ENCODE peak calls at places on chromosomes 3 and 15, in four cellular contexts. U is GM12878, H is NT2/D1, Q is HepG2. L is an unnamed sample.

GRCh38 chr3:108127301-108127988 is 36.6 kb upstream of the CD47 start:
- DNase-seq in U (peak), H (no peak), Q (no peak), L (no peak)

GRCh38 chr3:55091381-55092225 is 163.7 kb upstream of the LRTM1 start:
- DNase-seq in U (no peak), H (no peak), Q (no peak), L (no peak)

GRCh38 chr3:102444101-102444500 is 9.3 kb downstream of the ZPLD1 start:
- DNase-seq in U (no peak), H (no peak), Q (no peak), L (no peak)

GRCh38 chr3:37387462-37387861 is 213.1 kb upstream of the LRRFIP2 start:
- DNase-seq in U (no peak), H (no peak), Q (no peak), L (no peak)

GRCh38 chr15:51380999-51381806 is 39.7 kb downstream of the GLDN start:
- DNase-seq in U (peak), H (peak), Q (peak), L (peak)

GRCh38 chr3:185250653-185251052 is 3.2 kb downstream of the EHHADH start:
- DNase-seq in U (no peak), H (no peak), Q (peak), L (no peak)

GRCh38 chr15:28105793-28106192 is 6.7 kb upstream of the OCA2 start:
- DNase-seq in U (no peak), H (no peak), Q (no peak), L (no peak)

GRCh38 chr3:185439745-185440466 is 58.9 kb downstream of the TMEM41A start:
- DNase-seq in U (no peak), H (no peak), Q (no peak), L (no peak)

GRCh38 chr3:50978991-50979667 is 304.4 kb downstream of the DOCK3 start:
- DNase-seq in U (no peak), H (peak), Q (no peak), L (peak)

GRCh38 chr15:51856714-51857380 is 27.4 kb downstream of the TMOD3 start:
- DNase-seq in U (no peak), H (no peak), Q (no peak), L (no peak)

GRCh38 chr3:35677797-35678196 is 38.5 kb downstream of the ARPP21 start:
- DNase-seq in U (no peak), H (no peak), Q (no peak), L (no peak)

GRCh38 chr15:52124270-52124878 is 11.8 kb upstream of the BCL2L10 start:
- DNase-seq in U (no peak), H (no peak), Q (peak), L (no peak)

GRCh38 chr3:21185816-21186314 is 565.1 kb downstream of the ZNF385D start:
- DNase-seq in U (no peak), H (no peak), Q (no peak), L (no peak)

GRCh38 chr15:40702077-40702476 is 7.1 kb downstream of the RAD51 start:
- DNase-seq in U (no peak), H (no peak), Q (peak), L (no peak)

GRCh38 chr15:24865300-24865699 is 89.5 kb upstream of the SNRPN start:
- DNase-seq in U (no peak), H (no peak), Q (no peak), L (no peak)

DNA sequence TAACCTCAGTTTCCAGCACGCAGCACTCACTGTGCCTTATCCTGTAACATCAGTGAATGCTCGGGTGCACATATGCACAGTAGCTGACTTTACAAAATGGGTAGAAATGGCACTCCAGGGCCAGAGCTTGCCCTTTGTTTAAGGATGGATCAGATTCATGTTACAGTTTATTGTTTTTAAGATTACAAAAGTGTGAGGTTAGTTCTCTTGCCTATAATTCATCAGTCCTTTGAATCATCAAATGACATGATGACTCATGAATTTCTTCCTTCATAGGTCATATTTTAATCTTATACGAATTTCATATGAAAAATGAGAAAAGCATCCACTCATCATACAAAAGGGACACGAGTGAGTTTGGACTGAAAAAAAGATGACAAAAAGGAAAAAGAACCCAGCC is 545.3 kb downstream of the GBE1 start:
- DNase-seq in U (no peak), H (no peak), Q (no peak), L (no peak)
- TF ChIP-seq SUZ12 in U (no peak), H (no peak), Q (no peak), L (no peak)

GRCh38 chr15:58457466-58457965 is 25.7 kb downstream of the LIPC start:
- DNase-seq in U (peak), H (no peak), Q (no peak), L (no peak)
- TF ChIP-seq SUZ12 in U (no peak), H (no peak), Q (no peak), L (no peak)

DNA sequence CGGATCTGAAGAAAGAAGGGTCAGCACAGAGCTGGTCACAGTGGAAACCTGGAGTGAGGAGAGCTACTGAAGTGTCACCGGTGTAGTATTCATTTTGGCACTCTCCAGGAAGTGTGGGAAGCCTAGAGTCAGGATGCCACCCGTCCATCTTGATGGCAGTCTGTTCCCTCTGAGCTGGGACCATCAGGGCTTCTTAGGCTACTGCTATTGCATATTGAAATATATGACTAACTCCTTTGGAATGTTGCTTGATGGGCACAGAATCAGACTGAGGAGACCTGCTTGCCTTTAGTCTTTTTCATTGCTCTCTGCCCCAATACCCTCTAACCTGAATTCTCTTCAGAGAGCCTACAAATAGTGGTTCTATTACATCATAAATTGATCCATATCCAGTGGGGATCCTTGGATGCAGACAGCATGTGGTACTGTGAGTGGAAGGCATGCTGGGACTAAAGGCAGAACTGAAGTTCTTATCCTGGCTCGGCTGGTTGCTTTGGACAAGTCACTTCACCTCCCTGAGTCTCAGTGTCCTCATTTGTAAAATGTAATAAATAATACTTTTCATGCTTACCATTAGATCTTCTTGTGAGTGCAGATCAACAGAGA is 143.5 kb downstream of the PDE8A start:
- DNase-seq in U (no peak), H (peak), Q (no peak), L (no peak)
- TF ChIP-seq SUZ12 in U (no peak), H (no peak), Q (no peak), L (no peak)

GRCh38 chr3:149970716-149971402 is at the start of gene PFN2:
- DNase-seq in U (no peak), H (no peak), Q (peak), L (peak)

GRCh38 chr3:149969945-149970715 is 565 bp downstream of the PFN2 start:
- DNase-seq in U (peak), H (peak), Q (peak), L (peak)

GRCh38 chr3:149968216-149968615 is 2.5 kb downstream of the PFN2 start:
- DNase-seq in U (no peak), H (no peak), Q (no peak), L (no peak)

GRCh38 chr3:149969110-149969944 is 1.4 kb downstream of the PFN2 start:
- DNase-seq in U (no peak), H (peak), Q (peak), L (peak)

GRCh38 chr3:149971403-149972075 is 844 bp upstream of the PFN2 start:
- DNase-seq in U (no peak), H (peak), Q (peak), L (no peak)
- TF ChIP-seq SUZ12 in U (no peak), H (no peak), Q (no peak), L (no peak)

GRCh38 chr3:192042116-192042515 is 581.2 kb downstream of the PYDC2 start:
- DNase-seq in U (peak), H (no peak), Q (no peak), L (no peak)
- TF ChIP-seq SUZ12 in U (no peak), H (no peak), Q (no peak), L (no peak)

GRCh38 chr3:123610331-123610730 is 25.5 kb upstream of the HACD2 start:
- DNase-seq in U (no peak), H (no peak), Q (no peak), L (no peak)
- TF ChIP-seq SUZ12 in U (no peak), H (no peak), Q (no peak), L (no peak)

GRCh38 chr3:81998139-81998755 is 236.8 kb upstream of the GBE1 start:
- DNase-seq in U (no peak), H (no peak), Q (no peak), L (no peak)
- TF ChIP-seq SUZ12 in U (no peak), H (no peak), Q (no peak), L (no peak)

DNA sequence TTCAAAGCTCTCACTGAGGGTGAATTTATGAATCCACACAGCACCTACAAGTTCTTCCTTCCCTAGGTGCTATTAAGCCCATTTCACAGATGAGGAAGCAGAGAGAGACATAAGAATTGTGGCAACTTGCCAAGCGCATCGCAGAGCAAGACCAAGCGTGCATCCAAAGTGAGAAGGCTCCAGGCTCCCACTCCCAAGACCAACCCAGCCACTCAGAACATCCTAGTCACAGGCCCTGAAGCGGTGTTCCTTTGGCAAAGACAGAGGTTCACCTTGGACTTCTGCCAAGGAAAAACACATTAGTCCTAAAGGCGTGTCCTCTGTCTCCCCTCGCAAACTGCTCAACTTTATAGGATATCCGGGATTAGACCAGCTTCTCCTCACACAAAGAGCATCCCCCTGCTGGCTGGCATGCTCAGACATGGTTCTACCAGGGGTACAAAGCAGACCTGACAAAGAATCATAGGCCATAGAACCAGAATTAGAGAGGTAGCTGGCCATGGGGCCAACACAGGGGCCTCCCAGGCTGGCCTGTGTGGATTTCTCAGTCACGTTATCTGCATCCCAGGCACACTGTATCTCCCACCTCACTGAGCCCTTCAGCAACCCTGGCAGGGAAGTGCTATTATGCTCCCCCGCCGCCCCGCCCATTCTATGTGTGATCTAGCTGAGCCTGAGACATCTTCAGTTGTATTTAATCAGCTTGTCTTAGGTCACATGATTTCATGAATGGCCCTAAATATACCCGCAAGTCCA is 160.2 kb downstream of the FOXP1 start:
- DNase-seq in U (no peak), H (no peak), Q (no peak), L (peak)
- TF ChIP-seq SUZ12 in U (no peak), H (no peak), Q (no peak), L (no peak)

L was measured in HEK293T.